ENCODE peak calls at places on chromosomes 16 and 17, in six cellular contexts. I is breast epithelium, L is ascending aorta, M is left lung, E is adrenal gland, T is H1. F is an unnamed sample. For H3K9me3 and H3K4me1, the result is how much of the 10 kb centered on the place peaks cover.

GRCh38 chr17:9195961-9196668 is 174.8 kb downstream of the NTN1 start:
- DNase-seq in I (peak), L (no peak), M (peak), E (no peak), T (no peak), F (no peak)

GRCh38 chr17:48678141-48678971 is 44.0 kb downstream of the PRAC1 start:
- DNase-seq in I (peak), T (peak), E (peak), M (peak), L (peak), F (peak)

GRCh38 chr17:80331820-80332219 is 71.2 kb downstream of the RNF213 start:
- DNase-seq in E (no peak), L (no peak), T (no peak), M (peak), I (no peak), F (no peak)

GRCh38 chr17:42253173-42253545 is 23.0 kb downstream of the STAT5B start:
- DNase-seq in T (no peak), E (no peak), L (no peak), I (no peak), M (no peak), F (no peak)

GRCh38 chr17:56834380-56835258 is 668 bp downstream of the DGKE start:
- DNase-seq in I (peak), M (peak), T (peak), E (peak), L (peak), F (peak)

GRCh38 chr16:48194828-48195566 is 39.2 kb upstream of the ABCC12 start:
- DNase-seq in L (no peak), M (no peak), E (no peak), T (no peak), I (no peak), F (no peak)

GRCh38 chr17:42720996-42721583 is 23.8 kb downstream of the EZH1 start:
- DNase-seq in I (no peak), T (no peak), M (no peak), E (no peak), L (no peak), F (no peak)

GRCh38 chr17:8481089-8481488 is 45.4 kb downstream of the NDEL1 start:
- DNase-seq in L (peak), I (no peak), T (no peak), E (no peak), M (no peak), F (no peak)

GRCh38 chr16:86762035-86762550 is 183.7 kb downstream of the FOXL1 start:
- DNase-seq in M (no peak), I (no peak), T (no peak), E (no peak), L (no peak), F (no peak)

GRCh38 chr17:50657627-50658026 is 22.9 kb downstream of the ABCC3 start:
- DNase-seq in M (peak), I (no peak), E (no peak), T (no peak), L (no peak), F (no peak)

GRCh38 chr16:25481636-25482035 is 210.1 kb upstream of the HS3ST4 start:
- DNase-seq in I (no peak), L (no peak), E (no peak), M (no peak), T (no peak), F (no peak)

GRCh38 chr17:40596261-40596919 is 31.1 kb upstream of the CCR7 start:
- DNase-seq in T (no peak), L (no peak), E (no peak), I (no peak), M (no peak), F (no peak)

GRCh38 chr16:67100569-67101300 is 9.0 kb upstream of the PHAF1 start:
- DNase-seq in T (no peak), E (no peak), I (no peak), M (no peak), L (no peak), F (no peak)

GRCh38 chr17:14760719-14761425 is 460.0 kb downstream of the HS3ST3B1 start:
- DNase-seq in I (no peak), M (no peak), T (no peak), E (no peak), L (no peak), F (no peak)

GRCh38 chr17:48997103-48997826 is at the start of gene IGF2BP1:
- DNase-seq in I (no peak), L (no peak), E (no peak), T (peak), M (no peak), F (peak)

GRCh38 chr17:79235808-79236207 is 161.2 kb downstream of the ENGASE start:
- DNase-seq in E (no peak), T (no peak), L (no peak), I (no peak), M (no peak), F (no peak)

GRCh38 chr17:21213491-21214014 is 408 bp downstream of the TMEM11 start:
- DNase-seq in E (no peak), T (no peak), M (peak), L (peak), I (no peak), F (peak)

GRCh38 chr17:43809121-43809520 is 23.8 kb downstream of the MPP3 start:
- DNase-seq in L (no peak), E (no peak), T (no peak), I (no peak), M (no peak), F (no peak)

GRCh38 chr16:57986196-57986595 is 14.3 kb downstream of the ZNF319 start:
- DNase-seq in L (no peak), M (peak), T (no peak), E (no peak), I (no peak), F (no peak)

GRCh38 chr17:77449908-77450741 is 309.4 kb downstream of the SEC14L1 start:
- DNase-seq in M (peak), T (peak), E (peak), L (peak), I (no peak), F (no peak)

GRCh38 chr16:89334988-89335802 is 117.7 kb downstream of the ZNF778 start:
- DNase-seq in T (no peak), I (no peak), E (no peak), M (peak), L (no peak), F (no peak)

GRCh38 chr17:71792966-71793365 is 327.9 kb upstream of the SOX9 start:
- DNase-seq in M (no peak), E (no peak), T (no peak), L (no peak), I (no peak), F (no peak)

GRCh38 chr17:15194859-15195277 is 70.3 kb downstream of the PMP22 start:
- DNase-seq in L (no peak), M (no peak), E (no peak), I (no peak), T (no peak), F (no peak)

GRCh38 chr17:64278614-64279013 is 15.6 kb upstream of the TEX2 start:
- DNase-seq in T (no peak), L (no peak), M (no peak), I (no peak), E (no peak), F (no peak)

GRCh38 chr17:32621612-32622312 is 135.0 kb downstream of the CDK5R1 start:
- DNase-seq in I (no peak), E (no peak), L (no peak), T (no peak), M (no peak), F (no peak)

GRCh38 chr16:2856061-2856670 is 1.8 kb downstream of the PRSS22 start:
- DNase-seq in E (no peak), L (no peak), T (peak), M (no peak), I (no peak), F (peak)

GRCh38 chr16:88456356-88457292 is 3.5 kb downstream of the ZFPM1 start:
- DNase-seq in I (no peak), L (no peak), T (no peak), M (no peak), E (no peak), F (no peak)

GRCh38 chr17:53278466-53278865 is 544.3 kb upstream of the KIF2B start:
- DNase-seq in E (no peak), T (no peak), L (no peak), M (no peak), I (no peak), F (no peak)

GRCh38 chr17:39826334-39826733 is 37.8 kb downstream of the IKZF3 start:
- DNase-seq in T (no peak), M (no peak), E (no peak), I (no peak), L (no peak), F (no peak)

GRCh38 chr16:50881953-50882352 is 140.1 kb downstream of the CYLD start:
- DNase-seq in L (peak), M (no peak), T (peak), I (no peak), E (no peak), F (no peak)

GRCh38 chr16:61007694-61008093 is 1028.5 kb downstream of the CDH8 start:
- DNase-seq in E (no peak), M (no peak), I (no peak), T (no peak), L (no peak), F (no peak)

GRCh38 chr17:50208611-50209061 is 7.2 kb upstream of the COL1A1 start:
- DNase-seq in T (peak), L (peak), I (no peak), M (no peak), E (no peak), F (no peak)

GRCh38 chr17:67245073-67245693 is at the start of gene HELZ:
- DNase-seq in L (peak), E (peak), I (peak), T (peak), M (peak), F (peak)

GRCh38 chr17:13598353-13599167 is 3.2 kb downstream of the HS3ST3A1 start:
- DNase-seq in E (no peak), L (no peak), I (no peak), M (no peak), T (no peak), F (no peak)

GRCh38 chr16:87238371-87238715 is 78.8 kb downstream of the C16orf95 start:
- DNase-seq in M (no peak), L (no peak), I (no peak), E (no peak), T (no peak), F (no peak)

GRCh38 chr16:29311636-29312344 is 94.7 kb downstream of the NPIPB11 start:
- DNase-seq in L (no peak), E (no peak), I (no peak), M (peak), T (no peak), F (no peak)

GRCh38 chr16:5381481-5381880 is 283.9 kb upstream of the EEF2KMT start:
- DNase-seq in L (no peak), M (no peak), T (no peak), E (no peak), I (no peak), F (no peak)

GRCh38 chr16:5382484-5382883 is 284.9 kb upstream of the EEF2KMT start:
- DNase-seq in I (no peak), T (no peak), L (no peak), E (no peak), M (no peak), F (no peak)

GRCh38 chr16:5378531-5378930 is 280.9 kb upstream of the EEF2KMT start:
- DNase-seq in L (no peak), M (no peak), E (no peak), T (no peak), I (no peak), F (no peak)

GRCh38 chr16:5377280-5377898 is 279.8 kb upstream of the EEF2KMT start:
- DNase-seq in E (no peak), T (no peak), I (no peak), L (no peak), M (no peak), F (no peak)

GRCh38 chr16:5379948-5380347 is 282.4 kb upstream of the EEF2KMT start:
- DNase-seq in L (no peak), E (no peak), I (no peak), M (no peak), T (no peak), F (no peak)
- H3K9me3 ChIP-seq in L (under half), E (under half), I (under half), M (under half), T (under half), F (under half)

DNA sequence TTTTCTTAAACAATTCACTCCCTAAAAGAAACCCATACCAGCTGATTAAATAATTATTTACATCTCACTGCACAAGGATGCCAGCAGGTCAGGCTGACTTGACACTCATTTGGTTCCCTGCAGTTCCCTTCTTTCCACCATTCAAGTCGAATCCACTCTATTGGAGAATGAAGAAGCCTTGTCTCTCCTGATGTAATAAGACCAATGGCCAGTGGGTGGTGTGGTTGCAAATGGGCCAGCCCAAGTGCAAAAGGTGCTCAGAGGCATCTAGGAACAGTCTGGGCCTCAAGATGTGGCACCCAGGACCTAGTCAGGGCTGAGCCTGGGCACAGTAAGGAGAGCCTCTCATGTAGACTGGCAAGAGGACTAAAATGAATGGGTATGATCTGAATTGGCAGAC is 9.3 kb downstream of the C16orf78 start:
- DNase-seq in T (peak), M (no peak), I (no peak), E (no peak), L (no peak), F (no peak)
- TF ChIP-seq CTCF in T (peak), M (no peak), I (no peak), E (no peak), L (no peak), F (no peak)

GRCh38 chr17:17709815-17710321 is 28.6 kb downstream of the RAI1 start:
- DNase-seq in M (no peak), E (no peak), T (no peak), I (no peak), L (no peak), F (no peak)

GRCh38 chr17:17708816-17709215 is 27.6 kb downstream of the RAI1 start:
- DNase-seq in E (no peak), M (no peak), L (no peak), T (no peak), I (no peak), F (no peak)

GRCh38 chr17:17711708-17712141 is 30.5 kb downstream of the RAI1 start:
- DNase-seq in T (no peak), E (no peak), M (no peak), L (no peak), I (no peak), F (no peak)

GRCh38 chr17:17710728-17711541 is 29.7 kb downstream of the RAI1 start:
- DNase-seq in L (peak), I (peak), T (peak), E (peak), M (peak), F (peak)

DNA sequence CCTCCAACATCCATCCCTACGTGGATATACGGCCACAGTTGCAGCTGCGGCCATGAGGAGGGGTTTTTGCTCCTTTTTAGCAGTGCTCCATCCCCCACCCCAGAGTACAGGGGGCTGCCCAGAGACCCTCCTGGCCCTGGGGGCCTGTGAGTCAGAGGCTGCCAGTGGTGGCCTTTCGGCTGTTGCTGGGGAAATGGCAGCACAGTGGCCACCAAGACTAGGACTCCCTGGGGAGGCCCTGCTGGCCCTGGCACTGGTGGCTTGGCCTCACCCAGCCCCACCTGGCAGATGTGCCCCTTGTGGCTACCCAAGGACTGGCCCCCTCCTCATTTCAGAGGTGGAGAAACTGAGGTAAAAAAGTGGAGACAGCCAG is 29.1 kb downstream of the RAI1 start:
- DNase-seq in T (no peak), M (no peak), L (no peak), I (no peak), E (no peak), F (no peak)
- H3K4me1 ChIP-seq in T (under half), M (half or more), L (under half), I (under half), E (under half), F (under half)

DNA sequence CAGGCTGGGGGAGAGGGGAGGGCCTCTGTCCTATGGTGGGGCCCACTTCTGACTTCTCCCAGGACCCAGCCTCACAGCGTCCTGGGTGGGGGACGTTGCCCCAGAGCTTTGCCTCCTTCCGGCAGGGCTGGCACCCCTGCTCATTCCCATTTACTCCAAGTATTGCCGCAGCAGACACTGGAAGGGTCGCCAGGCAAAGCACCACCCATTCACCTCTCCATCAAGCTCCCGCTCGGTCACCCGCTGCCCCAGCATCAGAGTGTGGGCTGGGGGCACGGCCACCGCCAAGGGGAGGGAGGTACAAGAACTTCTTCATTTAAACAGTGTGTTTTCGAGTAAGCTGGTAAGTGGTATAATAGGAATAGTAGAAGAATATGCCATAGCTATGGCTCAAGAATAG is 52.8 kb upstream of the GNG13 start:
- DNase-seq in M (peak), T (no peak), L (no peak), E (no peak), I (no peak), F (no peak)
- H3K9me3 ChIP-seq in M (under half), T (half or more), L (under half), E (under half), I (under half), F (under half)

GRCh38 chr17:81899514-81900166 is 2.4 kb upstream of the NPB start:
- DNase-seq in T (no peak), L (peak), I (no peak), E (no peak), M (no peak), F (no peak)
- TF ChIP-seq CTCF in T (no peak), L (no peak), I (no peak), E (no peak), M (no peak), F (no peak)

GRCh38 chr16:46929378-46930332 is 43.8 kb downstream of the DNAJA2 start:
- DNase-seq in M (peak), I (peak), T (peak), L (no peak), E (peak), F (peak)
- H3K4me1 ChIP-seq in M (under half), I (under half), T (under half), L (under half), E (under half), F (under half)

DNA sequence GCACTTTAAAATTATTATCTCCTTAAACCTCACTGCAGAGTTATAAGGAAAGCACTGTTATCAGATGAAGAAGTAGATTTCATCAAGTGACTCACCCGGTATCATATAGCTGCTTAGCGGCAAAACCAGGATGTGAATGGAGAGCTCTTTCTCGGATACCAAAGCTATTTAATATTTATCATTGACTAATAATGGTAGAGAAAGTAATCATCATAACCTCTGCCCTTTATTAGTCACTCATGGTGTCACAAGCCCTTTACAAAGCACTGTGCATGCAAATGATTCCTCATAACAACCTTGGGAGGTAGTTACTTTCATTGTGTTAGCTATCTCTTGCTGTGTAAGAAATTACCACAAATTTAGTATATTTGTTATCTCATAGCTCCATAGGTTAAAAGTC is 592.9 kb downstream of the MAF start:
- DNase-seq in M (no peak), E (no peak), T (no peak), L (no peak), I (no peak), F (no peak)
- H3K9me3 ChIP-seq in M (under half), E (under half), T (under half), L (under half), I (under half), F (under half)

GRCh38 chr17:45048795-45049563 is 2.5 kb downstream of the DCAKD start:
- DNase-seq in T (no peak), I (no peak), M (no peak), L (no peak), E (no peak), F (no peak)
- TF ChIP-seq CTCF in T (no peak), I (no peak), M (peak), L (no peak), E (peak), F (no peak)

GRCh38 chr17:17972126-17972951 is at the start of the genes DRC3 and TOM1L2:
- DNase-seq in E (peak), M (peak), I (peak), T (peak), L (peak), F (peak)
- H3K4me1 ChIP-seq in E (under half), M (under half), I (under half), T (under half), L (under half), F (under half)